ENCODE peak calls at places on chromosomes 7 and 10, in seven cellular contexts. F, P, T, U, A, G and X are unnamed samples.

GRCh38 chr10:33252794-33253203 is 81.7 kb downstream of the NRP1 start:
- DNase-seq in F (no peak), P (peak; percentile 77), T (peak; percentile 89), U (no peak), A (no peak), G (no peak), X (no peak)

GRCh38 chr7:322111-322671 is 32.2 kb downstream of the FOXL3 start:
- DNase-seq in F (peak; percentile 85), P (peak; percentile 28), T (peak; percentile 3), U (peak; percentile 74), A (peak; percentile 52), G (peak; percentile 75), X (peak; percentile 99)

GRCh38 chr7:106246941-106247826 is 37.6 kb downstream of the NAMPT start:
- DNase-seq in F (no peak), P (peak; percentile 28), T (no peak), U (no peak), A (no peak), G (peak; percentile 92), X (no peak)

GRCh38 chr10:14032406-14032998 is 298.2 kb downstream of the FRMD4A start:
- DNase-seq in F (peak; percentile 86), P (no peak), T (no peak), U (peak; percentile 52), A (peak; percentile 81), G (peak; percentile 25), X (peak; percentile 73)

GRCh38 chr10:36185096-36185495 is 543.0 kb upstream of the FZD8 start:
- DNase-seq in F (no peak), P (no peak), T (no peak), U (no peak), A (no peak), G (no peak), X (no peak)

GRCh38 chr10:133377025-133377817 is 1.8 kb upstream of the PAOX start:
- DNase-seq in F (no peak), P (no peak), T (no peak), U (no peak), A (no peak), G (no peak), X (no peak)

GRCh38 chr7:121012170-121012874 is 23.8 kb downstream of the CPED1 start:
- DNase-seq in F (no peak), P (no peak), T (no peak), U (no peak), A (no peak), G (no peak), X (no peak)

GRCh38 chr7:82566752-82567151 is 123.2 kb upstream of the CACNA2D1 start:
- DNase-seq in F (no peak), P (no peak), T (no peak), U (no peak), A (no peak), G (no peak), X (no peak)

GRCh38 chr10:79239930-79240713 is 107.1 kb upstream of the PPIF start:
- DNase-seq in F (peak; percentile 84), P (peak; percentile 76), T (no peak), U (peak; percentile 83), A (peak; percentile 98), G (peak; percentile 95), X (no peak)

GRCh38 chr7:40882071-40882658 is 747.4 kb downstream of the SUGCT start:
- DNase-seq in F (no peak), P (no peak), T (no peak), U (no peak), A (no peak), G (no peak), X (no peak)

GRCh38 chr10:99451499-99451788 is 21.0 kb upstream of the GOT1 start:
- DNase-seq in F (no peak), P (no peak), T (no peak), U (no peak), A (no peak), G (no peak), X (no peak)

GRCh38 chr10:99450156-99450555 is 19.7 kb upstream of the GOT1 start:
- DNase-seq in F (no peak), P (peak; percentile 68), T (no peak), U (no peak), A (no peak), G (no peak), X (no peak)

GRCh38 chr10:99451981-99452380 is 21.6 kb upstream of the GOT1 start:
- DNase-seq in F (no peak), P (no peak), T (no peak), U (no peak), A (no peak), G (no peak), X (no peak)

GRCh38 chr10:99449023-99449422 is 18.6 kb upstream of the GOT1 start:
- DNase-seq in F (no peak), P (no peak), T (no peak), U (no peak), A (no peak), G (no peak), X (no peak)

DNA sequence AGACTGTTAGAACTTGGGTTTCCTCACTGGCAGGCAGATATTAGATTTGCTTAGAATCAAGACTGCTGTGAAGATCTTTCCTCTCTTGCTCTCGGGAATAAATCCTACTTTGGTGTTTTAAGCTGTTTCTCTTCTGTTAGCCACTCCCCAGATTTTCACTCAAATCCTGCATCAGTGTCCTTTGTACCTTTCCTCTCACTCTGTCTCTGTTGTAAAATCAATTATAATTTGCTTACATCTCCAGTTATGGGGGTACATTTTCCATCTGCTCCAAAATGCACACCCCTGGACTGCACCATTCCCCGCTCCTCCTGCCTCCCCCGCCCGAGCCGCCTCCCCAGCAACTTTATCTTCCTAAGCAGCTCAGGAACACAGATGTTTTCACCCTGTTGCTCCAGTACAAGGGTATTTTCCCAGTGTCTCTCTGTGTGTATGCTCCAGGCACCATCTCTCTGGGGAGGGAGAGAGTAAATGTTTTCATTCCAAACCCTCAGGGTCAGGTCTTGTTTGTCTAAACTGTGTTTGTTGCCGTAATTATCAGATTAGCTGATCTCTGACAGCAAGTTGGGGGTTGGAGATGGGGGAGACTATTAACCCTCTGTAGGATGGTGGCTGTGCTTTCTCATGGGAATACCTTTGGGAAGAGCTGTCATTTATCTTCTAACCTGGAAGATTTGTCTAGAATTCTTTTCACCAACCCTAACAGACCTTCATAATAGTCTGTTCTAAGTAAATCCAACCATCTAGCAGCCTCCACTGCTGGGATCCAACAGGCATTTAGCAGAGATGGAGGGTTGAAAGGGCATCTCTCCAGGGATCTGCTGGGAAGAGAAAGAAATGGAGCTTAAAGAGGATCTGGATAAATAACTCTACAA is 20.4 kb upstream of the GOT1 start:
- DNase-seq in F (no peak), P (peak; percentile 91), T (peak; percentile 34), U (no peak), A (no peak), G (peak; percentile 41), X (no peak)
- H4K8ac ChIP-seq in F (no peak overlapping the region), P (peak overlapping the region; percentile 40), T (no peak overlapping the region), U (no peak overlapping the region), A (no peak overlapping the region), G (no peak overlapping the region), X (no peak overlapping the region)

GRCh38 chr10:6665847-6666246 is 85.8 kb upstream of the PRKCQ start:
- DNase-seq in F (no peak), P (no peak), T (no peak), U (no peak), A (no peak), G (no peak), X (no peak)

GRCh38 chr10:6667679-6668270 is 87.7 kb upstream of the PRKCQ start:
- DNase-seq in F (peak; percentile 38), P (peak; percentile 49), T (peak; percentile 43), U (peak; percentile 12), A (peak; percentile 57), G (peak; percentile 55), X (peak; percentile 59)

GRCh38 chr10:6671976-6672375 is 91.9 kb upstream of the PRKCQ start:
- DNase-seq in F (no peak), P (no peak), T (peak; percentile 5), U (no peak), A (no peak), G (no peak), X (no peak)

GRCh38 chr10:6667150-6667549 is 87.1 kb upstream of the PRKCQ start:
- DNase-seq in F (no peak), P (no peak), T (no peak), U (no peak), A (no peak), G (no peak), X (no peak)

GRCh38 chr10:6669269-6669859 is 89.3 kb upstream of the PRKCQ start:
- DNase-seq in F (no peak), P (peak; percentile 67), T (peak; percentile 73), U (peak; percentile 17), A (peak; percentile 53), G (peak; percentile 65), X (no peak)
- H4K8ac ChIP-seq in F (no peak overlapping the region), P (no peak overlapping the region), T (no peak overlapping the region), U (no peak overlapping the region), A (no peak overlapping the region), G (no peak overlapping the region), X (no peak overlapping the region)

GRCh38 chr10:110176122-110176521 is 31.3 kb upstream of the MXI1 start:
- DNase-seq in F (no peak), P (no peak), T (no peak), U (no peak), A (no peak), G (no peak), X (no peak)

GRCh38 chr10:110172155-110172554 is 35.2 kb upstream of the MXI1 start:
- DNase-seq in F (no peak), P (no peak), T (no peak), U (no peak), A (no peak), G (peak; percentile 25), X (no peak)

GRCh38 chr10:110174201-110174600 is 33.2 kb upstream of the MXI1 start:
- DNase-seq in F (peak; percentile 18), P (no peak), T (no peak), U (no peak), A (no peak), G (no peak), X (no peak)

GRCh38 chr10:110176626-110177025 is 30.8 kb upstream of the MXI1 start:
- DNase-seq in F (no peak), P (no peak), T (no peak), U (no peak), A (no peak), G (no peak), X (no peak)

GRCh38 chr10:110175406-110175805 is 32.0 kb upstream of the MXI1 start:
- DNase-seq in F (no peak), P (no peak), T (peak; percentile 35), U (no peak), A (no peak), G (no peak), X (no peak)
- H4K8ac ChIP-seq in F (no peak overlapping the region), P (no peak overlapping the region), T (no peak overlapping the region), U (no peak overlapping the region), A (no peak overlapping the region), G (no peak overlapping the region), X (no peak overlapping the region)

GRCh38 chr7:130191791-130192190 is 13.4 kb downstream of the TMEM209 start:
- DNase-seq in F (no peak), P (no peak), T (no peak), U (no peak), A (no peak), G (no peak), X (no peak)

GRCh38 chr7:130187360-130187759 is 17.8 kb downstream of the TMEM209 start:
- DNase-seq in F (no peak), P (no peak), T (no peak), U (no peak), A (peak; percentile 2), G (peak; percentile 44), X (no peak)

DNA sequence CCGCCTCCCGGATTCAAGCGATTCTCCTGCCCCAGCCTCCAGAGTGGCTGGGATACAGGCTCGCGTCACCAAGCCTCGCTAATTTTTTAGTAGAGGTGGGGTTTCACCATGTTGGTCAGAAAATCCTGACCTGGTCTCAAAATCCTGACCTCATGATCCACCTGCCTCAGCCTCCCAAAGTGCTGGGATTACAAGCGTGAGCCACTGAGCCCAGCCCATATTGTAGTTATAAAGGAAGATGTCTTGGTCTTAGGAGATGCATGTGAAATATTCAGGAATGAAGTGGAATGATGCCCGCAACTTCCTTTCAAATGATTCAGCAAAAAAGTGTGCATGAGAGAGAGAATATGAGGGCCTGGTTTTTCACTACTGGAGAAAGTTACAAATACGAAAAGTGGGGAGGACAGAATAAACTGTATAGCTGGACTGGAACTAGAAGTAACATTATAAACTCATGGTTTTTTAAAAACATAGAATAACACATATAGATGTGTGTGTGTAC is 15.9 kb downstream of the TMEM209 start:
- DNase-seq in F (no peak), P (peak; percentile 34), T (peak; percentile 69), U (no peak), A (no peak), G (peak; percentile 81), X (no peak)
- H4K8ac ChIP-seq in F (no peak overlapping the region), P (no peak overlapping the region), T (no peak overlapping the region), U (no peak overlapping the region), A (no peak overlapping the region), G (no peak overlapping the region), X (no peak overlapping the region)